ENCODE peak calls at places on chromosome 1, in nine cellular contexts. K is C1 segment of cervical spinal cord; D is NCI-H2171 treated with DMSO at 0.1 percent for 48 hours; J is adrenal gland; Y is left cardiac atrium; N is activated naive CD4-positive, alpha-beta T cell treated with anti-CD3 and anti-CD28 coated beads for 36 hours; G is LHCN-M2; I is GM19239; X is IMR-90. M is an unnamed sample.

GRCh38 chr1:167186198-167186750 is 34.4 kb upstream of the POU2F1 start:
- DNase-seq in K (no peak), D (peak), J (no peak), Y (peak), N (no peak), G (no peak), I (no peak), X (no peak), M (no peak)

GRCh38 chr1:26020390-26020789 is 1.2 kb upstream of the EXTL1 start:
- DNase-seq in K (no peak), D (no peak), J (no peak), Y (no peak), N (no peak), G (no peak), I (no peak), X (peak), M (peak)

GRCh38 chr1:43441166-43441893 is 12.4 kb downstream of the HYI start:
- DNase-seq in K (no peak), D (no peak), J (no peak), Y (no peak), N (no peak), G (no peak), I (no peak), X (no peak), M (no peak)

GRCh38 chr1:199774433-199775089 is 252.9 kb upstream of the NR5A2 start:
- DNase-seq in K (no peak), D (no peak), J (no peak), Y (no peak), N (no peak), G (peak), I (no peak), X (peak), M (no peak)

GRCh38 chr1:96843196-96843595 is 121.6 kb downstream of the PTBP2 start:
- DNase-seq in K (peak), D (no peak), J (no peak), Y (no peak), N (no peak), G (peak), I (no peak), X (peak), M (peak)

GRCh38 chr1:232218955-232219865 is 410.7 kb downstream of the SIPA1L2 start:
- DNase-seq in K (no peak), D (peak), J (no peak), Y (peak), N (no peak), G (no peak), I (no peak), X (no peak), M (no peak)

GRCh38 chr1:154313066-154313356 is 7.9 kb upstream of the AQP10 start:
- DNase-seq in K (no peak), D (no peak), J (no peak), Y (no peak), N (no peak), G (no peak), I (no peak), X (no peak), M (no peak)

GRCh38 chr1:97996880-97997279 is 76.0 kb upstream of the DPYD start:
- DNase-seq in K (no peak), D (no peak), J (no peak), Y (no peak), N (no peak), G (peak), I (no peak), X (peak), M (no peak)

GRCh38 chr1:208238710-208239517 is 5.3 kb downstream of the PLXNA2 start:
- DNase-seq in K (no peak), D (peak), J (no peak), Y (no peak), N (no peak), G (peak), I (no peak), X (peak), M (no peak)

GRCh38 chr1:19232526-19232851 is 18.8 kb downstream of the EMC1 start:
- DNase-seq in K (no peak), D (no peak), J (peak), Y (peak), N (no peak), G (no peak), I (no peak), X (peak), M (no peak)

GRCh38 chr1:227849251-227849650 is 33.8 kb downstream of the PRSS38 start:
- DNase-seq in K (no peak), D (no peak), J (no peak), Y (no peak), N (no peak), G (no peak), I (no peak), X (no peak), M (no peak)

GRCh38 chr1:24694380-24694843 is 50.8 kb upstream of the CLIC4 start:
- DNase-seq in K (no peak), D (peak), J (no peak), Y (peak), N (no peak), G (peak), I (no peak), X (peak), M (no peak)

GRCh38 chr1:110454328-110454727 is 3.4 kb downstream of the PROK1 start:
- DNase-seq in K (no peak), D (no peak), J (no peak), Y (no peak), N (no peak), G (no peak), I (no peak), X (no peak), M (no peak)

GRCh38 chr1:153921080-153921802 is 1.5 kb downstream of the GATAD2B start:
- DNase-seq in K (no peak), D (no peak), J (no peak), Y (no peak), N (no peak), G (no peak), I (no peak), X (no peak), M (no peak)

GRCh38 chr1:117169871-117170596 is 40.7 kb downstream of the VTCN1 start:
- DNase-seq in K (no peak), D (no peak), J (no peak), Y (no peak), N (no peak), G (no peak), I (no peak), X (no peak), M (no peak)

GRCh38 chr1:33244143-33244808 is 12.0 kb upstream of the ZNF362 start:
- DNase-seq in K (no peak), D (no peak), J (no peak), Y (no peak), N (no peak), G (no peak), I (no peak), X (no peak), M (no peak)

GRCh38 chr1:16226495-16227179 is 10.3 kb downstream of the CPLANE2 start:
- DNase-seq in K (no peak), D (peak), J (peak), Y (peak), N (no peak), G (no peak), I (no peak), X (no peak), M (no peak)

GRCh38 chr1:3026581-3027511 is 5.6 kb downstream of the ACTRT2 start:
- DNase-seq in K (no peak), D (no peak), J (no peak), Y (no peak), N (peak), G (no peak), I (no peak), X (no peak), M (no peak)

GRCh38 chr1:39150779-39151178 is 53.7 kb upstream of the MACF1 start:
- DNase-seq in K (no peak), D (no peak), J (no peak), Y (no peak), N (no peak), G (no peak), I (no peak), X (no peak), M (no peak)

GRCh38 chr1:86926886-86927285 is 12.5 kb downstream of the HS2ST1 start:
- DNase-seq in K (no peak), D (no peak), J (no peak), Y (no peak), N (no peak), G (no peak), I (no peak), X (no peak), M (no peak)

GRCh38 chr1:33997127-33998047 is 133.5 kb downstream of the HMGB4 start:
- DNase-seq in K (no peak), D (no peak), J (no peak), Y (no peak), N (no peak), G (no peak), I (no peak), X (no peak), M (no peak)

GRCh38 chr1:53294557-53294956 is 33.3 kb downstream of the LRP8 start:
- DNase-seq in K (no peak), D (no peak), J (no peak), Y (no peak), N (peak), G (peak), I (no peak), X (peak), M (peak)

GRCh38 chr1:82377201-82377884 is 576.6 kb downstream of the ADGRL2 start:
- DNase-seq in K (no peak), D (no peak), J (no peak), Y (no peak), N (no peak), G (peak), I (no peak), X (no peak), M (no peak)

GRCh38 chr1:109773900-109774485 is 10.3 kb upstream of the EPS8L3 start:
- DNase-seq in K (no peak), D (no peak), J (no peak), Y (peak), N (no peak), G (no peak), I (no peak), X (no peak), M (no peak)

GRCh38 chr1:46643368-46643775 is 24.8 kb downstream of the ATPAF1 start:
- DNase-seq in K (no peak), D (peak), J (no peak), Y (no peak), N (no peak), G (peak), I (no peak), X (peak), M (peak)